ENCODE peak calls at places on chromosomes 4 and X, in four cellular contexts. I is IMR-90, C is transverse colon, A is testis. D is an unnamed sample.

GRCh38 chr4:171024720-171025303 is 788.4 kb upstream of the GALNTL6 start:
- DNase-seq in A (no peak), I (no peak), C (no peak), D (no peak)

GRCh38 chr4:15375707-15376106 is 52.1 kb upstream of the C1QTNF7 start:
- DNase-seq in I (no peak), C (no peak), A (no peak), D (no peak)

GRCh38 chr4:98522603-98523395 is 135.6 kb downstream of the TSPAN5 start:
- DNase-seq in I (peak), A (no peak), C (no peak), D (no peak)

GRCh38 chr4:61202638-61203495 is 2.7 kb downstream of the ADGRL3 start:
- DNase-seq in I (no peak), C (no peak), A (peak), D (no peak)

GRCh38 chr4:7170012-7170411 is 22.3 kb upstream of the SORCS2 start:
- DNase-seq in C (no peak), I (no peak), A (no peak), D (no peak)

GRCh38 chr4:85606505-85606904 is 131.6 kb downstream of the ARHGAP24 start:
- DNase-seq in I (no peak), C (no peak), A (no peak), D (no peak)

GRCh38 chr4:90328558-90328957 is 201.4 kb downstream of the CCSER1 start:
- DNase-seq in A (peak), I (peak), C (peak), D (peak)

GRCh38 chr4:47933798-47934197 is 19.4 kb upstream of the NFXL1 start:
- DNase-seq in C (no peak), A (no peak), I (peak), D (peak)

GRCh38 chrX:81316163-81316562 is 114.3 kb downstream of the SH3BGRL start:
- DNase-seq in A (no peak), C (no peak), I (peak), D (no peak)

GRCh38 chrX:71923516-71923915 is 12.9 kb downstream of the NHSL2 start:
- DNase-seq in A (no peak), C (no peak), I (no peak), D (no peak)

GRCh38 chrX:151386838-151387459 is 10.1 kb upstream of the VMA21 start:
- DNase-seq in I (peak), C (peak), A (no peak), D (no peak)

GRCh38 chrX:21586001-21586400 is 72.1 kb downstream of the KLHL34 start:
- DNase-seq in C (no peak), A (no peak), I (peak), D (no peak)

GRCh38 chr4:30945586-30945985 is 225.4 kb downstream of the PCDH7 start:
- DNase-seq in I (peak), A (no peak), C (no peak), D (no peak)

GRCh38 chrX:45007598-45007997 is 134.6 kb downstream of the KDM6A start:
- DNase-seq in C (no peak), A (no peak), I (no peak), D (no peak)

GRCh38 chr4:188008377-188008776 is 12.8 kb downstream of the ZFP42 start:
- DNase-seq in I (peak), C (no peak), A (no peak), D (peak)

GRCh38 chr4:15756361-15756861 is 21.7 kb upstream of the CD38 start:
- DNase-seq in I (peak), A (no peak), C (peak), D (peak)

GRCh38 chr4:150329338-150329737 is 251.1 kb downstream of the DCLK2 start:
- DNase-seq in I (no peak), A (no peak), C (no peak), D (no peak)

GRCh38 chr4:159655547-159655946 is 552.7 kb downstream of the RAPGEF2 start:
- DNase-seq in A (no peak), C (no peak), I (no peak), D (no peak)

GRCh38 chr4:20176881-20177280 is 74.8 kb upstream of the SLIT2 start:
- DNase-seq in I (peak), C (no peak), A (no peak), D (no peak)

GRCh38 chr4:88283661-88284377 is 542 bp downstream of the PPM1K start:
- DNase-seq in C (peak), I (peak), A (peak), D (peak)

GRCh38 chrX:21509912-21510311 is 135.7 kb downstream of the CNKSR2 start:
- DNase-seq in I (peak), A (no peak), C (no peak), D (no peak)

GRCh38 chr4:158170691-158171455 is 2.0 kb downstream of the GASK1B start:
- DNase-seq in A (peak), I (peak), C (peak), D (no peak)

GRCh38 chr4:158169516-158169915 is 3.3 kb downstream of the GASK1B start:
- DNase-seq in C (no peak), A (no peak), I (no peak), D (no peak)

GRCh38 chr4:158166701-158167100 is 6.1 kb downstream of the GASK1B start:
- DNase-seq in I (no peak), C (no peak), A (no peak), D (no peak)

GRCh38 chr4:158169931-158170690 is 2.7 kb downstream of the GASK1B start:
- DNase-seq in I (peak), C (no peak), A (no peak), D (no peak)

GRCh38 chr4:158168606-158169005 is 4.2 kb downstream of the GASK1B start:
- DNase-seq in A (no peak), I (no peak), C (no peak), D (no peak)
- TF ChIP-seq POLR2A in A (no peak), I (no peak), C (no peak), D (no peak)

GRCh38 chrX:11117751-11118150 is 6.6 kb downstream of the HCCS start:
- DNase-seq in A (no peak), I (no peak), C (no peak), D (no peak)

GRCh38 chrX:11124094-11124493 is 13.0 kb downstream of the HCCS start:
- DNase-seq in I (no peak), A (no peak), C (no peak), D (no peak)

GRCh38 chrX:11113731-11114130 is 2.6 kb downstream of the HCCS start:
- DNase-seq in A (no peak), C (no peak), I (peak), D (peak)

GRCh38 chrX:11125079-11125478 is 13.9 kb downstream of the HCCS start:
- DNase-seq in A (no peak), C (no peak), I (peak), D (no peak)

DNA sequence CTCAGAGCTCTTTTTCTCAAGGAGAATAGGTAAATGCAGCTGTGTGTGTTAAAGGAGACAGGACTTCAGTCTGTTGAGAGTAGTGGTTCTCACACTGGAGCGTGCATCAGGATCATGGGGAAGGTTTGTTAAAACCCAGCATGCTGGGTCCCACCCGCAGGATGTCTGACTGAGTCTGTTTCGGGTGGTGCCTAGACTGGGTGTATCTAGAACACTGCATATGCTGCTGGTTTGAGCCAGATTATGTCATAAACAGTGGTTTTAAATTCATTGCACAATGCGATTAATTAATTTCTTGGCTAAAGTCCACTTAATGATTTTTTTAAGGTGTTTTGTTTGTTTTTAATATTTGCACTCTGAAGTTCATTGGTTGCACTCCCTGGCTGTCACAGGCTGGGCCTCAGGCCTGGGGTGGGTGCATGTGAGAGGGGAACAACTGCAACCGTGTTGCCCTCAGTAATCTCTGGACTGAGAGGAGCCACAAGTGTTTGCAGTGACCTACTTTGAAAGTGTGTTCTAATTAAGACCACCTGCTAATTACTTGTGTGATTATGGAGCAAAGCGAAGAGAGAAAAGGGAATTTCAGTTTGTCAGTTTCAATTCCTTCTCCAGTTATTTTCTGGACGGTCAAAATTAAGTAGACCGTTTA is 8.3 kb downstream of the HCCS start:
- DNase-seq in C (no peak), I (no peak), A (no peak), D (no peak)
- TF ChIP-seq POLR2A in C (no peak), I (no peak), A (no peak), D (no peak)

GRCh38 chrX:57643698-57644097 is 36.4 kb downstream of the NLRP2B start:
- DNase-seq in C (no peak), A (no peak), I (no peak), D (no peak)

GRCh38 chrX:57641338-57641737 is 38.7 kb downstream of the NLRP2B start:
- DNase-seq in I (no peak), C (no peak), A (no peak), D (no peak)

DNA sequence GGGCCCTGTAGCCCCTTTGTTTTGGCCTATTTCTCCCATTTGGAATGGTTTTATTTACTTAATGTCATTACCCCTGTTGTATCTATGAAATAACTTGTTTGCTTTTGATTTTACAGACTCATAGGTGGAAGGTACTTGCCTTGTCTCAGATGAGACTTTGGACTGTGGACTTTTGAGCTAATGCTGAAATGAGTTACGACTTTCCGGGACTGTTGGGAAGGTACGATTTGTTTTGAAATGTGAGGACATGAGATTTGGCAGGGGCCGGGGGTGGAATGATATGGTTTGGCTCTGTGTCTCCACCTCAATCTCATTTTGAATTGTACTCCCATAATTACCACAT is 39.4 kb downstream of the NLRP2B start:
- DNase-seq in I (no peak), A (no peak), C (no peak), D (no peak)
- TF ChIP-seq POLR2A in I (no peak), A (no peak), C (no peak), D (no peak)

GRCh38 chrX:149630681-149631292 is 805 bp downstream of the TMEM185A start:
- DNase-seq in C (no peak), I (peak), A (peak), D (peak)

GRCh38 chrX:149633511-149633910 is 1.9 kb upstream of the TMEM185A start:
- DNase-seq in I (no peak), C (no peak), A (no peak), D (no peak)

GRCh38 chrX:149629730-149630387 is 1.7 kb downstream of the TMEM185A start:
- DNase-seq in A (no peak), I (no peak), C (no peak), D (peak)

GRCh38 chrX:149628768-149629167 is 2.8 kb downstream of the TMEM185A start:
- DNase-seq in I (no peak), A (no peak), C (no peak), D (no peak)

GRCh38 chrX:149631293-149632165 is at the start of gene TMEM185A:
- DNase-seq in I (peak), A (peak), C (peak), D (peak)
- TF ChIP-seq POLR2A in I (no peak), A (no peak), C (no peak), D (peak)

GRCh38 chrX:66164931-66165330 is 884 bp downstream of the HEPH start:
- DNase-seq in I (no peak), A (no peak), C (no peak), D (no peak)

GRCh38 chrX:66164470-66164869 is 423 bp downstream of the HEPH start:
- DNase-seq in C (no peak), I (no peak), A (no peak), D (no peak)

GRCh38 chrX:66163849-66164401 is at the start of gene HEPH:
- DNase-seq in I (peak), A (peak), C (peak), D (peak)

GRCh38 chrX:66163447-66163846 is 600 bp upstream of the HEPH start:
- DNase-seq in A (no peak), I (no peak), C (no peak), D (no peak)

DNA sequence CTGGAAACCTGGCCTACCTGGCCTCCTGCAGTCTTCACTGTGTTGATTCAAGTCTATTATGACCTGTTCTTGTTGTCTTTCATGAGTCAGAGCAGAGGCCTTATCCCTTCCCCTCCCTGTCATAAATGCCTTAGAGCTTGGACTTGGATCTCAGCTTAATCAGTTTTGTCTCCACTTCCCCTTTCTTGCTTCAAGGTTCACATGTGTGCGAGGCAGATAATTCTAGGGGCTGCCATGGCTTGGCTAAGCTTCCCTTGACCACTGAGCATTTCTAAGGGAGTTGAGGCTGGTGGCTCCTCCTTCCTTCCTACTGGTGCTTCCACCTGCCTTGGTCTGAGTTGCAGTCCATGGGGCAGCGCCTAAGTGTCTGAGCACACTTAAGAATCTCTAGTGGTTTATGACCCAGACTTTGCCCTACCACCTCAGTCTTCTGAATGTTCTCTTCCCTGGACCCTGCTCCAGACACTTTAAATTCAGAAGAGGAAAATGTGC is 1.7 kb upstream of the HEPH start:
- DNase-seq in I (no peak), A (no peak), C (peak), D (peak)
- TF ChIP-seq POLR2A in I (no peak), A (no peak), C (peak), D (no peak)

GRCh38 chr4:144647095-144647959 is 1.4 kb downstream of the HHIP start:
- DNase-seq in A (peak), I (peak), C (no peak), D (no peak)
- TF ChIP-seq POLR2A in A (no peak), I (no peak), C (no peak), D (no peak)

GRCh38 chrX:17527135-17527701 is 152.2 kb downstream of the NHS start:
- DNase-seq in A (peak), C (no peak), I (peak), D (peak)

GRCh38 chrX:17525762-17526555 is 151.0 kb downstream of the NHS start:
- DNase-seq in I (peak), C (no peak), A (no peak), D (no peak)

GRCh38 chrX:17525266-17525665 is 150.3 kb downstream of the NHS start:
- DNase-seq in I (peak), C (no peak), A (no peak), D (no peak)

GRCh38 chrX:17529349-17529748 is 154.3 kb downstream of the NHS start:
- DNase-seq in C (no peak), I (no peak), A (no peak), D (no peak)

DNA sequence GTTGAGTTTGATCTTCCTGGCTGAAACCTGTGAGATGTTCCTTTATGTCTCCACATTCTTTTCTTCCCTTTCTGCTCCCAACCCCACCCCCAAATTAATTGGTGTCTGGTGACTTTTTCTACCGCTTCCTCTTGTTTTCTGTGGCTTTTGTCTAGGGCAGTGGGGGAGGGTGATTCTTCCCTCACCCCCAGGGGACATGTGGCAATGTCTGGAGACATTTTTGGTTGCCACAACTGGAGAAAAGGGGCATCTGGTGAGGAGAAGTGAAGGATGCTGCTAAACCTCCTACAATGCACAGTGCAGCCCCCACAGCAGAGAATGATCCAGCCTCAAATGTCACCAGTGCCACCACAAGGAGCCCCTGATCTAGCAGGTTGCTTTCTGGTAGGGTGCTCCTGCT is 152.9 kb downstream of the NHS start:
- DNase-seq in I (no peak), C (no peak), A (no peak), D (peak)
- TF ChIP-seq POLR2A in I (no peak), C (no peak), A (no peak), D (no peak)

GRCh38 chr4:184328022-184328736 is 110.5 kb upstream of the ENPP6 start:
- DNase-seq in A (no peak), C (no peak), I (no peak), D (no peak)
- TF ChIP-seq POLR2A in A (no peak), C (no peak), I (no peak), D (no peak)

GRCh38 chr4:8553958-8554357 is 26.2 kb upstream of the GPR78 start:
- DNase-seq in I (no peak), A (no peak), C (no peak), D (no peak)

GRCh38 chr4:8554555-8555100 is 25.6 kb upstream of the GPR78 start:
- DNase-seq in I (no peak), A (no peak), C (no peak), D (no peak)

GRCh38 chr4:8552024-8552423 is 28.2 kb upstream of the GPR78 start:
- DNase-seq in C (no peak), I (no peak), A (no peak), D (no peak)

GRCh38 chr4:8553216-8553615 is 27.0 kb upstream of the GPR78 start:
- DNase-seq in A (no peak), C (no peak), I (no peak), D (no peak)

DNA sequence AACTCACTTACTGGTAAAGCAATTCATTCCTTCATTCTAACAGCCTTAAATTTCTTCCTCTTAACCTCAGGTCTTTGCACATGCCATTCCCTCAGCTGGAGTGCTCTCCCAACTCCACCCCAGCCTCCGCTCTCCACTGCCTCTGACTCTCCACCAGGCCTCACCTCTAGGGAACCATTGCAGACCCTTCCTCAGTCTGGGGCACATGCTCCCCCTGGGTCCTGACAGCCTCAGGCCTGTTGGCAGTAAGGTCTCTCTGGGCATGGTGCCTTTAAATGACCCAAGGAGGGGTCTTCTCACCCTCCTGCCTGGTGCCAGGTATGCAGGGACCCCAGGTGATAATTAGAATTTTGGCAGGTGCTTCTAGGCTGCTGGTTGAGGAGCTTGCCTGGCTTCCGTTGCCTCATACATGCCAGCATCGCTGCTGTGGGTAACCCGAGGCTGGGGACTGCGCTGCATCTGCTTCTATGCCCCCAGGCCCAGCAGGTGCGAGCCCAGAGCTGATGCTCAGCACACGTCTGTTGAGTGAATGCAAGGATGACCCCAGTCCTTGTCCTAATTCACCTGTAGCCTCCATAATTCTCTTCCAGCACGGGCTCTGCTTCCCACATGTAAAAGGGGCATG is 27.5 kb upstream of the GPR78 start:
- DNase-seq in A (no peak), I (no peak), C (no peak), D (no peak)
- TF ChIP-seq POLR2A in A (no peak), I (no peak), C (no peak), D (no peak)

D was measured in NB4.